ENCODE peak calls at places on chromosomes 6 and 20, in six cellular contexts. K is neuronal stem cell, M is IMR-90, H is trophoblast cell, V is H1, N is mesenchymal stem cell. J is an unnamed sample.

GRCh38 chr6:69584536-69584912 is 212.3 kb downstream of the LMBRD1 start:
- DNase-seq in K (no peak), M (no peak), H (no peak), V (no peak), N (peak; percentile 88), J (no peak)

GRCh38 chr6:108133594-108134179 is 32.1 kb upstream of the NR2E1 start:
- DNase-seq in K (peak; percentile 89), M (peak; percentile 74), H (peak; percentile 59), V (peak; percentile 79), N (peak; percentile 78), J (peak; percentile 94)

GRCh38 chr6:99613398-99613704 is 6.7 kb downstream of the PRDM13 start:
- DNase-seq in K (peak; percentile 69), M (peak; percentile 18), H (no peak), V (no peak), N (peak; percentile 43), J (peak; percentile 84)

GRCh38 chr20:47929368-47930115 is 144.3 kb upstream of the SULF2 start:
- DNase-seq in K (no peak), M (peak; percentile 26), H (no peak), V (no peak), N (peak; percentile 56), J (no peak)

GRCh38 chr20:38172344-38172743 is 7.3 kb upstream of the TGM2 start:
- DNase-seq in K (no peak), M (peak; percentile 59), H (no peak), V (no peak), N (peak; percentile 86), J (no peak)

GRCh38 chr6:100457251-100457990 is 7.3 kb downstream of the SIM1 start:
- DNase-seq in K (peak; percentile 35), M (no peak), H (no peak), V (no peak), N (no peak), J (peak; percentile 63)

GRCh38 chr6:111642463-111643158 is 36.9 kb upstream of the TRAF3IP2 start:
- DNase-seq in K (no peak), M (peak; percentile 66), H (peak; percentile 75), V (peak; percentile 59), N (peak; percentile 74), J (peak; percentile 78)

GRCh38 chr6:52672422-52673025 is 1.6 kb downstream of the TMEM14A start:
- DNase-seq in K (no peak), M (peak; percentile 45), H (no peak), V (no peak), N (no peak), J (no peak)

GRCh38 chr6:145244712-145245111 is 490.6 kb downstream of the EPM2A start:
- DNase-seq in K (no peak), M (no peak), H (no peak), V (no peak), N (no peak), J (no peak)

GRCh38 chr20:44134897-44135810 is 51.8 kb downstream of the JPH2 start:
- DNase-seq in K (no peak), M (no peak), H (no peak), V (no peak), N (no peak), J (no peak)

GRCh38 chr6:126804255-126805064 is 314.0 kb upstream of the RSPO3 start:
- DNase-seq in K (peak; percentile 43), M (peak; percentile 55), H (peak; percentile 13), V (no peak), N (peak; percentile 67), J (no peak)

GRCh38 chr20:64105846-64106434 is 1.4 kb downstream of the NPBWR2 start:
- DNase-seq in K (no peak), M (no peak), H (no peak), V (no peak), N (no peak), J (no peak)

GRCh38 chr6:138572200-138572875 is 73.0 kb upstream of the NHSL1 start:
- DNase-seq in K (peak; percentile 76), M (peak; percentile 91), H (peak; percentile 42), V (no peak), N (peak; percentile 79), J (peak; percentile 81)

GRCh38 chr6:33075568-33076405 is at the start of gene HLA-DPB1:
- DNase-seq in K (peak; percentile 33), M (peak; percentile 59), H (peak; percentile 13), V (no peak), N (peak; percentile 75), J (no peak)

GRCh38 chr20:53878262-53879047 is 191.9 kb downstream of the BCAS1 start:
- DNase-seq in K (no peak), M (no peak), H (no peak), V (no peak), N (peak; percentile 70), J (no peak)

GRCh38 chr6:127641905-127642304 is 64.9 kb downstream of the C6orf58 start:
- DNase-seq in K (peak; percentile 21), M (peak; percentile 36), H (peak; percentile 1), V (peak; percentile 19), N (peak; percentile 45), J (peak; percentile 65)

GRCh38 chr6:3285732-3286131 is 27.0 kb downstream of the PSMG4 start:
- DNase-seq in K (no peak), M (no peak), H (no peak), V (no peak), N (no peak), J (no peak)

GRCh38 chr6:11989376-11989775 is 22.7 kb upstream of the HIVEP1 start:
- DNase-seq in K (no peak), M (no peak), H (peak; percentile 59), V (no peak), N (no peak), J (no peak)

GRCh38 chr6:33584700-33585402 is 4.8 kb upstream of the BAK1 start:
- DNase-seq in K (no peak), M (no peak), H (no peak), V (no peak), N (no peak), J (no peak)

GRCh38 chr6:47862731-47863130 is 80.9 kb downstream of the OPN5 start:
- DNase-seq in K (no peak), M (no peak), H (no peak), V (no peak), N (no peak), J (no peak)

GRCh38 chr6:110338820-110339470 is 19.2 kb downstream of the METTL24 start:
- DNase-seq in K (no peak), M (peak; percentile 37), H (no peak), V (no peak), N (no peak), J (no peak)

GRCh38 chr6:110345025-110345424 is 13.1 kb downstream of the METTL24 start:
- DNase-seq in K (no peak), M (no peak), H (no peak), V (no peak), N (no peak), J (no peak)

GRCh38 chr6:110342759-110343158 is 15.4 kb downstream of the METTL24 start:
- DNase-seq in K (no peak), M (no peak), H (no peak), V (no peak), N (no peak), J (no peak)

GRCh38 chr6:110340566-110340965 is 17.6 kb downstream of the METTL24 start:
- DNase-seq in K (no peak), M (no peak), H (no peak), V (no peak), N (no peak), J (no peak)

DNA sequence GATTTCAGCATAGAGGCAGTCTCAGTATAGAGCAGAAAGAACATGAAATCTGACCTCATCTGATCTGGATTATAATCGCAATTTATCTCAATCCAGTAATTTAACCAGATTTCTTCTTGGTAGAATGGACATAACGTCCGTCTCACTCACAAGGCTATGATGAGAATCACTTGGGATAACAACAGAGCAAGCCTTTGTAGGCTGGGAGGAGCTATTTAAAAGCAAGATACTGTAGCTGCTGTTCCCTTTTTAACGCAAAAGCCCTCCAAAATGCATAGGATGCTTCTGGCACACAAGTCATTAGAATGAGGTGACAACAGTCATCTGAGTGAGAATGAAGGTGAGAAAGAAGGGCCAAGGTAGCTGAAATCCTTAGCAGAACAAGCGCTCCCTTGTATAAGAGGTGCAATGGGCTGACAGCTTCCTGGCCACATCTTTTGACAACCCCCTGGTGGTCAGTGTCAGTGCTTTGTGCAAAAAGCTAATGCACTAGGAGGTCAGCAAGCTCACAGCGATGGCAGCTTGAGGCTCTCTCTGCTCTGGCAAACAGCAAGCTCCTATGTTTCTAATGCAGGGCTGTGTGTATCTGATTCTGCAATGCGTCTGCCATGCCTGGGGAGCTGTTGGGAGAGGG is 16.4 kb downstream of the METTL24 start:
- DNase-seq in K (no peak), M (peak; percentile 32), H (peak; percentile 19), V (no peak), N (peak; percentile 58), J (peak; percentile 70)
- H3K14ac ChIP-seq in K (no peak overlapping the region), M (no peak overlapping the region), H (no peak overlapping the region), V (no peak overlapping the region), N (no peak overlapping the region), J (no peak overlapping the region)

GRCh38 chr20:58225490-58226200 is 2.8 kb downstream of the ANKRD60 start:
- DNase-seq in K (no peak), M (no peak), H (no peak), V (no peak), N (no peak), J (no peak)

GRCh38 chr20:58227391-58228102 is 906 bp downstream of the ANKRD60 start:
- DNase-seq in K (no peak), M (no peak), H (no peak), V (no peak), N (no peak), J (no peak)

GRCh38 chr20:58229198-58229802 is 847 bp upstream of the ANKRD60 start:
- DNase-seq in K (no peak), M (peak; percentile 57), H (no peak), V (no peak), N (no peak), J (peak; percentile 68)

GRCh38 chr20:58228484-58229197 is at the start of gene ANKRD60:
- DNase-seq in K (peak; percentile 54), M (peak; percentile 73), H (no peak), V (no peak), N (peak; percentile 62), J (peak; percentile 71)

DNA sequence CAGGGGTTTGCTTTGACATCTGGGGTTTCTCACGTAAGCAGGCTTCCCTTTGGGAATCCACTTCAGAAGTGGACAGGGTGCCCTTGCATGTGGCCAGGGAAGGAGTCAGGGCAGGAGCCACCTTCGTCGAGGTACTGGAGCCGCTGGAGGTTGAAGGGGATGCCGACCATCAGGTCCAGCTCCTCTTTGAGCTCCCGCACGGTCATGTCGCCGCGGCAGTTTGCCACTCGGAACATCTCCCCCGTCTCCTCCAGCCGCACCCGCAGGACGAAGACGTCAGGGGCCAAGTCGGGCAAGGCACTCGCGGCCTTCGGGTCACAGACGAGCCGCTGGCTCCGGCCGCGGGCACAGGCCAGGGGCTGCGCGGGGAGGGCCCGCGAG is 360 bp downstream of the ANKRD60 start:
- DNase-seq in K (no peak), M (peak; percentile 33), H (no peak), V (no peak), N (no peak), J (no peak)
- H3K18ac ChIP-seq in K (peak overlapping the region; percentile 44), M (no peak overlapping the region), H (no peak overlapping the region), V (peak overlapping the region; percentile 38), N (no peak overlapping the region), J (no peak overlapping the region)

GRCh38 chr6:45326698-45327417 is 1.3 kb upstream of the RUNX2 start:
- DNase-seq in K (no peak), M (no peak), H (no peak), V (no peak), N (no peak), J (no peak)
- H3K14ac ChIP-seq in K (no peak overlapping the region), M (no peak overlapping the region), H (no peak overlapping the region), V (no peak overlapping the region), N (no peak overlapping the region), J (no peak overlapping the region)

DNA sequence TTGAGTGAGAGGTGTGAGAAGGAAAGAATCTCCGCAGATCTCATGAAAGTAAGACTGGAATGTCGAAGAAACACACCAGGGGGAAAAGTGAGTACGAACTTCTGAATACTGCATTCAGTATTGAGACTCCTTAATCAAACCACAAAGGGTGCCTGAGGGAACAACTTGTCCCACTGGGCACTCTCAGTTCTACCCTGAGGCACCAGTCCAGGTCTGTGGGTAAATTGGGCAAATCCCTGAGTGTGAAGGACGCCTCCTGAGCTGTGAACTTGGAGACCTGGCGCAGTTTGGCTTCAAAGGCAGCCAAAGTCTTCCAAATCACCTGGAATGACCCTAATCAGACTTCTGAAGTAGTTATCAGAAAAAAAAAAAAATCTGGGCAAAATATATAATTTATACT is 329.7 kb downstream of the BTBD9 start:
- DNase-seq in K (no peak), M (no peak), H (no peak), V (no peak), N (no peak), J (no peak)
- H3K18ac ChIP-seq in K (no peak overlapping the region), M (no peak overlapping the region), H (no peak overlapping the region), V (peak overlapping the region; percentile 19), N (peak overlapping the region; percentile 24), J (no peak overlapping the region)